ENCODE peak calls at places on chromosomes 7 and 10, in six cellular contexts. P is activated naive CD8-positive, alpha-beta T cell treated with anti-CD3 and anti-CD28 coated beads, Interleukin-2, amount 50 U/mL, for 24 hours; V is caudate nucleus; S is left ventricle myocardium superior; B is neural crest cell; G is AG08395. T is an unnamed sample.
A peak's percentile ranks its signal among the peaks of the same experiment; 100 is the strongest.

GRCh38 chr10:119543814-119544642 is 1.5 kb upstream of the RGS10 start:
- DNase-seq in P (no peak), S (no peak), G (peak; percentile 20), B (no peak), V (no peak), T (no peak)

GRCh38 chr7:50626286-50626685 is 61.1 kb upstream of the DDC start:
- DNase-seq in G (no peak), P (no peak), V (no peak), B (no peak), S (no peak), T (no peak)

GRCh38 chr10:11162828-11163599 is 145.3 kb downstream of the CELF2 start:
- DNase-seq in P (peak; percentile 70), B (no peak), G (no peak), S (peak; percentile 53), V (no peak), T (no peak)

GRCh38 chr7:27840314-27840713 is 100.4 kb downstream of the TAX1BP1 start:
- DNase-seq in B (no peak), P (peak; percentile 18), S (no peak), V (no peak), G (no peak), T (no peak)

GRCh38 chr7:94333810-94334209 is 60.9 kb upstream of the COL1A2 start:
- DNase-seq in S (no peak), P (no peak), V (no peak), G (no peak), B (no peak), T (no peak)

GRCh38 chr7:80807166-80807900 is 111.5 kb downstream of the SEMA3C start:
- DNase-seq in V (no peak), G (peak; percentile 15), P (no peak), S (no peak), B (no peak), T (no peak)

GRCh38 chr10:76393875-76394706 is 962.7 kb downstream of the LRMDA start:
- DNase-seq in S (no peak), B (no peak), G (no peak), P (no peak), V (no peak), T (no peak)

GRCh38 chr7:108289852-108290251 is 159.7 kb upstream of the LAMB4 start:
- DNase-seq in P (no peak), B (no peak), S (no peak), V (no peak), G (no peak), T (no peak)

GRCh38 chr7:158973440-158973839 is 117.1 kb downstream of the DYNC2I1 start:
- DNase-seq in G (peak; percentile 25), S (peak; percentile 74), V (no peak), B (peak; percentile 54), P (peak; percentile 59), T (peak; percentile 22)

GRCh38 chr7:69373171-69374035 is 224.9 kb upstream of the AUTS2 start:
- DNase-seq in V (no peak), P (no peak), S (no peak), B (no peak), G (peak; percentile 61), T (no peak)

GRCh38 chr7:118169146-118169545 is 14.8 kb upstream of the LSM8 start:
- DNase-seq in G (peak; percentile 7), P (no peak), B (no peak), S (no peak), V (no peak), T (no peak)

GRCh38 chr7:4791738-4792536 is 16.5 kb downstream of the AP5Z1 start:
- DNase-seq in G (peak; percentile 86), V (peak; percentile 79), S (peak; percentile 87), P (peak; percentile 87), B (peak; percentile 79), T (peak; percentile 88)

GRCh38 chr10:133160813-133161471 is 923 bp downstream of the KNDC1 start:
- DNase-seq in P (no peak), B (no peak), V (no peak), G (no peak), S (no peak), T (no peak)

GRCh38 chr10:110744767-110745166 is 100.6 kb downstream of the RBM20 start:
- DNase-seq in B (no peak), V (no peak), P (no peak), G (no peak), S (no peak), T (no peak)

GRCh38 chr10:92689663-92690210 is at the start of gene HHEX:
- DNase-seq in B (no peak), G (peak; percentile 36), P (peak; percentile 53), V (no peak), S (peak; percentile 76), T (peak; percentile 79)

GRCh38 chr7:24926623-24927539 is 53.1 kb downstream of the OSBPL3 start:
- DNase-seq in P (no peak), G (peak; percentile 73), V (no peak), B (no peak), S (no peak), T (no peak)

GRCh38 chr10:124106241-124106905 is 13.0 kb upstream of the CHST15 start:
- DNase-seq in V (no peak), P (no peak), B (no peak), G (peak; percentile 80), S (no peak), T (no peak)

GRCh38 chr10:68628576-68629127 is 68.5 kb downstream of the TET1 start:
- DNase-seq in B (no peak), S (no peak), G (no peak), P (no peak), V (no peak), T (no peak)

GRCh38 chr10:31340343-31340742 is 21.3 kb downstream of the ZEB1 start:
- DNase-seq in G (no peak), S (no peak), V (no peak), B (no peak), P (no peak), T (no peak)

GRCh38 chr10:62858364-62858763 is 42.2 kb upstream of the EGR2 start:
- DNase-seq in P (no peak), V (no peak), G (peak; percentile 83), S (peak; percentile 46), B (no peak), T (no peak)

GRCh38 chr7:39592586-39592985 is 26.4 kb downstream of the YAE1 start:
- DNase-seq in P (no peak), S (no peak), B (no peak), G (peak; percentile 67), V (no peak), T (no peak)

GRCh38 chr10:72784551-72785421 is 92.8 kb downstream of the MCU start:
- DNase-seq in P (no peak), V (peak; percentile 15), G (peak; percentile 80), B (peak; percentile 36), S (peak; percentile 67), T (no peak)

GRCh38 chr7:50466815-50467569 is 16.8 kb upstream of the FIGNL1 start:
- DNase-seq in S (no peak), B (no peak), G (no peak), V (no peak), P (no peak), T (no peak)

GRCh38 chr10:124596914-124597676 is 135.5 kb downstream of the LHPP start:
- DNase-seq in B (no peak), G (no peak), V (no peak), S (peak; percentile 8), P (no peak), T (no peak)

GRCh38 chr7:71637578-71637977 is 505.6 kb downstream of the GALNT17 start:
- DNase-seq in V (no peak), B (no peak), P (no peak), S (no peak), G (peak; percentile 70), T (no peak)

GRCh38 chr10:96511044-96511945 is 2.4 kb downstream of the TLL2 start:
- DNase-seq in S (no peak), B (peak; percentile 41), V (peak; percentile 14), G (peak; percentile 29), P (peak; percentile 27), T (peak; percentile 64)

GRCh38 chr7:56157238-56157790 is 41.1 kb upstream of the NUPR2 start:
- DNase-seq in V (no peak), G (no peak), S (no peak), B (no peak), P (no peak), T (no peak)

GRCh38 chr10:4763513-4763912 is 62.5 kb upstream of the AKR1E2 start:
- DNase-seq in G (no peak), V (no peak), S (no peak), B (no peak), P (no peak), T (no peak)